ENCODE peak calls at places on chromosome 2, in four cellular contexts. N, F, A and K are unnamed samples.

GRCh38 chr2:20595439-20596192 is 55.3 kb downstream of the HS1BP3 start:
- DNase-seq in N (no peak), A (peak; percentile 68), F (no peak), K (peak; percentile 51)

GRCh38 chr2:230895536-230896345 is 29.3 kb downstream of the GPR55 start:
- DNase-seq in A (peak; percentile 46), N (no peak), F (no peak), K (no peak)

GRCh38 chr2:236758406-236758805 is 188.8 kb downstream of the ACKR3 start:
- DNase-seq in N (no peak), A (no peak), F (no peak), K (no peak)

GRCh38 chr2:237873382-237873781 is 14.0 kb downstream of the RAMP1 start:
- DNase-seq in N (peak; percentile 14), A (peak; percentile 87), F (no peak), K (peak; percentile 82)

GRCh38 chr2:241760301-241760771 is 16.3 kb upstream of the GAL3ST2 start:
- DNase-seq in N (no peak), A (no peak), F (no peak), K (no peak)

GRCh38 chr2:217394510-217395351 is 534.9 kb upstream of the TNP1 start:
- DNase-seq in N (no peak), A (no peak), F (no peak), K (peak; percentile 85)

GRCh38 chr2:113890253-113891235 is 655 bp downstream of the ACTR3 start:
- DNase-seq in A (peak; percentile 85), N (peak; percentile 81), F (peak; percentile 67), K (peak; percentile 83)

GRCh38 chr2:229714736-229715541 is 584 bp upstream of the DNER start:
- DNase-seq in F (peak; percentile 87), N (no peak), A (peak; percentile 70), K (peak; percentile 56)

GRCh38 chr2:69387770-69388481 is 899 bp upstream of the GFPT1 start:
- DNase-seq in A (no peak), N (no peak), F (peak; percentile 1), K (no peak)

GRCh38 chr2:1548910-1549673 is 135.8 kb downstream of the TPO start:
- DNase-seq in N (no peak), A (no peak), F (no peak), K (no peak)

GRCh38 chr2:156753766-156754165 is 317.6 kb downstream of the GPD2 start:
- DNase-seq in A (no peak), N (no peak), F (no peak), K (no peak)

GRCh38 chr2:172270278-172271079 is 156.9 kb upstream of the ITGA6 start:
- DNase-seq in A (no peak), N (peak; percentile 31), F (no peak), K (no peak)

GRCh38 chr2:16125614-16126125 is 185.3 kb downstream of the MYCN start:
- DNase-seq in F (no peak), A (no peak), N (no peak), K (no peak)

GRCh38 chr2:20130821-20131645 is 79.6 kb upstream of the LAPTM4A start:
- DNase-seq in F (no peak), N (no peak), A (no peak), K (no peak)

GRCh38 chr2:54680397-54681032 is 42.9 kb upstream of the EML6 start:
- DNase-seq in N (no peak), A (no peak), F (no peak), K (peak; percentile 64)

GRCh38 chr2:88452151-88452851 is at the start of gene FOXI3:
- DNase-seq in F (peak; percentile 52), N (no peak), A (peak; percentile 26), K (peak; percentile 31)

GRCh38 chr2:128640166-128640846 is 321.6 kb upstream of the HS6ST1 start:
- DNase-seq in N (no peak), F (no peak), A (peak; percentile 47), K (no peak)

GRCh38 chr2:159939946-159940345 is 122.5 kb downstream of the PLA2R1 start:
- DNase-seq in N (no peak), F (peak; percentile 15), A (no peak), K (no peak)

GRCh38 chr2:227248876-227249275 is 76.2 kb upstream of the MFF start:
- DNase-seq in F (no peak), N (no peak), A (no peak), K (no peak)

GRCh38 chr2:71155846-71156245 is 25.4 kb downstream of the MPHOSPH10 start:
- DNase-seq in A (no peak), F (no peak), N (no peak), K (no peak)

GRCh38 chr2:226799976-226800940 is 638 bp upstream of the IRS1 start:
- DNase-seq in N (peak; percentile 21), F (no peak), A (peak; percentile 71), K (no peak)

GRCh38 chr2:65377556-65378307 is 54.7 kb downstream of the SPRED2 start:
- DNase-seq in F (no peak), A (no peak), N (no peak), K (peak; percentile 91)

GRCh38 chr2:73640537-73640936 is 1.7 kb downstream of the NAT8 start:
- DNase-seq in N (no peak), A (no peak), F (no peak), K (no peak)

GRCh38 chr2:241673797-241674725 is 12.6 kb downstream of the DTYMK start:
- DNase-seq in N (no peak), A (no peak), F (no peak), K (no peak)

GRCh38 chr2:56474412-56475158 is 290.8 kb downstream of the CCDC85A start:
- DNase-seq in A (no peak), F (peak; percentile 46), N (no peak), K (no peak)

GRCh38 chr2:101109451-101110140 is 41.6 kb downstream of the TBC1D8 start:
- DNase-seq in A (no peak), F (peak; percentile 63), N (no peak), K (no peak)

GRCh38 chr2:241763551-241764271 is 12.9 kb upstream of the GAL3ST2 start:
- DNase-seq in F (no peak), A (peak; percentile 21), N (no peak), K (no peak)

GRCh38 chr2:119429225-119430000 is 2.2 kb upstream of the TMEM37 start:
- DNase-seq in F (no peak), A (no peak), N (no peak), K (no peak)

GRCh38 chr2:1730047-1730937 is 14.0 kb downstream of the PXDN start:
- DNase-seq in F (no peak), A (peak; percentile 84), N (no peak), K (peak; percentile 84)

GRCh38 chr2:29367986-29368677 is 252.9 kb downstream of the CLIP4 start:
- DNase-seq in A (no peak), F (no peak), N (no peak), K (no peak)

GRCh38 chr2:25590921-25591505 is 82.4 kb downstream of the DTNB start:
- DNase-seq in N (no peak), A (no peak), F (no peak), K (no peak)

GRCh38 chr2:8645176-8645831 is 36.6 kb upstream of the ID2 start:
- DNase-seq in F (no peak), A (peak; percentile 55), N (no peak), K (no peak)

GRCh38 chr2:150309681-150310080 is 177.8 kb downstream of the RND3 start:
- DNase-seq in F (no peak), N (no peak), A (no peak), K (no peak)

GRCh38 chr2:75311993-75312392 is 112.7 kb upstream of the TACR1 start:
- DNase-seq in N (no peak), F (no peak), A (no peak), K (no peak)

GRCh38 chr2:67065046-67065445 is 332.1 kb upstream of the ETAA1 start:
- DNase-seq in A (peak; percentile 84), N (no peak), F (no peak), K (no peak)

GRCh38 chr2:31286961-31287550 is 53.1 kb downstream of the EHD3 start:
- DNase-seq in A (no peak), F (no peak), N (no peak), K (peak; percentile 58)

GRCh38 chr2:220227272-220227920 is 600.0 kb downstream of the SLC4A3 start:
- DNase-seq in A (no peak), F (no peak), N (no peak), K (peak; percentile 50)

GRCh38 chr2:133737597-133737996 is 169.3 kb upstream of the NCKAP5 start:
- DNase-seq in F (no peak), A (no peak), N (no peak), K (no peak)

GRCh38 chr2:111659361-111660281 is 224.4 kb downstream of the ANAPC1 start:
- DNase-seq in A (peak; percentile 88), F (no peak), N (no peak), K (peak; percentile 99)

GRCh38 chr2:164386226-164386625 is 235.1 kb downstream of the GRB14 start:
- DNase-seq in A (no peak), N (no peak), F (no peak), K (no peak)

GRCh38 chr2:164389411-164389810 is 231.9 kb downstream of the GRB14 start:
- DNase-seq in F (no peak), N (no peak), A (no peak), K (no peak)

DNA sequence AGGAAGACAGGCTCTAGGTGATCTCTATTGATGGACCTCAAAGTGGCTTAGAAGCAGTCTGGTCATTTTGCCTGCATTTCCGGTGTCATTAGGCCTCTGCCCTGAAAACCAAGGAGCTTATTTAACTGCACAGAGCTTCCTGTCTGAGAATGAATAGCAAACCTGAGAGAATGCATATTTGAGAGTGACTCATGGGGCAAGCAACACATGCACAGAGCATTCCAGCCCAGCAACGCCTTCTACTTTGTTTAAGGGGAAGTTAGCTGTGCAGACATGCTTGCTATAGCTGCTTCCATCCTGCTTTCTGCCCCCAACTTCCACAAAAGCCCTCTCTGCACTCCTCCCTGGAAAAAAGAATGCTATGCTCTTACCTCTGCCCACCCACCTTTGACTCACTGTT is 232.8 kb downstream of the GRB14 start:
- DNase-seq in F (peak; percentile 5), A (no peak), N (no peak), K (peak; percentile 77)
- H3K4me1 ChIP-seq in F (no peaks in the 10 kb centered on the region), A (no peaks in the 10 kb centered on the region), N (no peaks in the 10 kb centered on the region), K (peaks cover 13% of the 10 kb centered on the region)

GRCh38 chr2:43075054-43075593 is 151.3 kb downstream of the ZFP36L2 start:
- DNase-seq in A (peak; percentile 95), N (no peak), F (no peak), K (peak; percentile 96)
- H3K27ac ChIP-seq in A (peak overlapping the region; percentile 77), N (no peak overlapping the region), F (no peak overlapping the region), K (peak overlapping the region; percentile 90)

DNA sequence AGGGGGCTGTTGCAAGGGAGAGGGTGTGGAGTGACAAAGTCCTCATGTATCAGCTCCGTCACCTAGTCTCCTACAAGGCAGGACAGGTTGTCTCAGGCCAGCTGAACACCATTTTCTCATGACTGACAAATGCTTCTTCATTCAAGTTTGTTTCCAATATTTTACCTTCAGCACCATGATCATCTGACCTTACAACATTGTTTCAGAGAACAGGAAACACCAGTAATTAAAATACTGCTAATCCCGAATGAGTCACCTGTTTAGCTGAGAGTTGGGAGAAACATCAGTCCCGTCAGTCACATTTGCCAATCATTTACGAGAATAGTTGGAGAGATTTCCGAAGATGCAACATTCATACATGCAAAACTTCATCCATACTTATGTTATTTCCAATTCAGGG is 25.7 kb upstream of the SP5 start:
- DNase-seq in F (no peak), A (no peak), N (no peak), K (no peak)
- H3K4me1 ChIP-seq in F (no peaks in the 10 kb centered on the region), A (no peaks in the 10 kb centered on the region), N (no peaks in the 10 kb centered on the region), K (no peaks in the 10 kb centered on the region)

GRCh38 chr2:10175441-10175840 is 52.9 kb downstream of the RRM2 start:
- DNase-seq in A (no peak), N (no peak), F (no peak), K (no peak)
- H3K27ac ChIP-seq in A (no peak overlapping the region), N (no peak overlapping the region), F (no peak overlapping the region), K (no peak overlapping the region)